ENCODE peak calls at places on chromosomes 12 and 14, in five cellular contexts. Q is activated naive CD4-positive, alpha-beta T cell; J is GM12891; N is NT2/D1; K is BJ. B is an unnamed sample.

GRCh38 chr12:66662729-66663128 is 16.1 kb downstream of the GRIP1 start:
- DNase-seq in Q (no peak), K (no peak), J (no peak), N (no peak), B (no peak)

GRCh38 chr14:50335989-50336391 is 23.9 kb downstream of the DMAC2L start:
- DNase-seq in N (no peak), K (no peak), Q (no peak), J (no peak), B (no peak)

GRCh38 chr14:61130512-61131260 is 149.6 kb downstream of the SLC38A6 start:
- DNase-seq in N (no peak), J (no peak), Q (no peak), K (no peak), B (no peak)

GRCh38 chr14:22898302-22898894 is 15.4 kb downstream of the REM2 start:
- DNase-seq in N (no peak), K (peak; percentile 39), Q (no peak), J (no peak), B (no peak)

GRCh38 chr12:16555630-16556029 is 50.3 kb downstream of the LMO3 start:
- DNase-seq in Q (no peak), N (no peak), J (no peak), K (no peak), B (no peak)

GRCh38 chr12:69645031-69645430 is 34.3 kb upstream of the LRRC10 start:
- DNase-seq in J (no peak), Q (no peak), N (no peak), K (no peak), B (no peak)

GRCh38 chr14:53850714-53851296 is 105.8 kb downstream of the BMP4 start:
- DNase-seq in Q (no peak), K (peak; percentile 18), N (no peak), J (no peak), B (no peak)

GRCh38 chr14:21258889-21259787 is 10.1 kb downstream of the HNRNPC start:
- DNase-seq in Q (no peak), K (no peak), N (no peak), J (no peak), B (no peak)

GRCh38 chr14:36517242-36518030 is 2.6 kb downstream of the NKX2-1 start:
- DNase-seq in J (no peak), N (no peak), K (no peak), Q (no peak), B (no peak)

GRCh38 chr12:65822732-65823480 is 1.4 kb upstream of the HMGA2 start:
- DNase-seq in K (no peak), N (no peak), J (no peak), Q (no peak), B (no peak)

GRCh38 chr14:99535448-99535847 is 54.2 kb downstream of the CCNK start:
- DNase-seq in J (no peak), Q (no peak), N (no peak), K (no peak), B (no peak)

GRCh38 chr12:89156862-89157262 is 195.4 kb downstream of the DUSP6 start:
- DNase-seq in J (no peak), K (peak; percentile 71), N (no peak), Q (no peak), B (no peak)

GRCh38 chr12:25412735-25413134 is 140.3 kb downstream of the LMNTD1 start:
- DNase-seq in Q (no peak), N (no peak), J (no peak), K (no peak), B (no peak)

GRCh38 chr14:55942101-55942645 is 176.0 kb upstream of the PELI2 start:
- DNase-seq in N (no peak), Q (no peak), J (no peak), K (no peak), B (no peak)

GRCh38 chr12:50224026-50224692 is 57.0 kb upstream of the CERS5 start:
- DNase-seq in Q (peak; percentile 6), K (no peak), J (no peak), N (no peak), B (no peak)

GRCh38 chr12:21547437-21547836 is 21.3 kb downstream of the SPX start:
- DNase-seq in J (no peak), K (no peak), Q (no peak), N (no peak), B (no peak)

GRCh38 chr12:25106818-25107217 is 88.1 kb downstream of the DNAI7 start:
- DNase-seq in N (no peak), Q (no peak), J (no peak), K (no peak), B (no peak)

GRCh38 chr12:102702447-102703114 is 214.5 kb downstream of the PAH start:
- DNase-seq in J (peak; percentile 9), N (peak; percentile 58), K (peak; percentile 29), Q (no peak), B (no peak)

GRCh38 chr12:22056607-22057006 is 10.6 kb downstream of the CMAS start:
- DNase-seq in Q (no peak), N (no peak), J (no peak), K (no peak), B (no peak)

B was measured in esophagus squamous epithelium.